ENCODE peak calls at places on chromosomes 2 and 18, in five cellular contexts. U is tibial nerve, V is K562, S is testis, Y is heart left ventricle. H is an unnamed sample.

GRCh38 chr18:39772155-39772919 is 2182.7 kb upstream of the PIK3C3 start:
- DNase-seq in U (no peak), Y (no peak), S (no peak), V (no peak), H (no peak)

GRCh38 chr2:236557894-236558532 is 11.6 kb upstream of the ACKR3 start:
- DNase-seq in V (no peak), Y (no peak), S (peak; percentile 42), U (no peak), H (no peak)

GRCh38 chr2:237441605-237442004 is 27.6 kb upstream of the COL6A3 start:
- DNase-seq in U (no peak), S (no peak), Y (no peak), V (no peak), H (no peak)

GRCh38 chr2:100182494-100183355 is 40.3 kb upstream of the AFF3 start:
- DNase-seq in S (peak; percentile 71), U (no peak), V (no peak), Y (no peak), H (no peak)

GRCh38 chr2:209351636-209352035 is 72.2 kb upstream of the MAP2 start:
- DNase-seq in S (no peak), U (no peak), V (no peak), Y (no peak), H (no peak)

GRCh38 chr2:219668316-219668715 is 40.9 kb downstream of the SLC4A3 start:
- DNase-seq in Y (no peak), U (no peak), S (no peak), V (no peak), H (no peak)

GRCh38 chr2:184597571-184597980 is 753 bp upstream of the ZNF804A start:
- DNase-seq in V (no peak), Y (no peak), S (peak; percentile 21), U (peak; percentile 8), H (no peak)

GRCh38 chr18:49178736-49179135 is 228.0 kb upstream of the SMAD7 start:
- DNase-seq in U (peak; percentile 64), Y (no peak), V (peak; percentile 52), S (peak; percentile 55), H (no peak)

GRCh38 chr2:220090050-220090449 is 462.6 kb downstream of the SLC4A3 start:
- DNase-seq in V (no peak), S (no peak), U (no peak), Y (no peak), H (peak; percentile 5)

GRCh38 chr2:121502246-121502645 is 28.4 kb upstream of the RNU4ATAC start:
- DNase-seq in U (no peak), S (no peak), Y (no peak), V (no peak), H (no peak)

GRCh38 chr2:45872211-45872610 is 220.7 kb downstream of the PRKCE start:
- DNase-seq in V (no peak), S (peak; percentile 83), Y (no peak), U (no peak), H (no peak)

GRCh38 chr2:216142540-216142939 is 33.4 kb downstream of the XRCC5 start:
- DNase-seq in V (no peak), Y (no peak), S (no peak), U (no peak), H (no peak)

GRCh38 chr2:48319863-48320262 is 210.1 kb upstream of the STON1 start:
- DNase-seq in V (no peak), S (no peak), U (no peak), Y (no peak), H (no peak)

GRCh38 chr18:36828157-36828629 is 609 bp downstream of the TPGS2 start:
- DNase-seq in Y (no peak), U (peak; percentile 22), S (peak; percentile 58), V (peak; percentile 62), H (peak; percentile 26)

GRCh38 chr18:21706386-21706865 is 1.9 kb upstream of the ABHD3 start:
- DNase-seq in U (no peak), V (no peak), Y (peak; percentile 65), S (no peak), H (no peak)

GRCh38 chr2:134410831-134411231 is 157.0 kb downstream of the MGAT5 start:
- DNase-seq in U (no peak), V (no peak), S (peak; percentile 32), Y (no peak), H (no peak)

GRCh38 chr2:8061219-8061618 is 620.6 kb upstream of the ID2 start:
- DNase-seq in S (no peak), U (no peak), V (no peak), Y (no peak), H (no peak)

GRCh38 chr18:76821356-76821874 is 942 bp upstream of the ZNF236 start:
- DNase-seq in U (no peak), Y (no peak), S (no peak), V (no peak), H (no peak)

GRCh38 chr2:190254451-190254850 is 65.2 kb downstream of the HIBCH start:
- DNase-seq in U (no peak), V (no peak), Y (no peak), S (no peak), H (no peak)

GRCh38 chr2:226868331-226868730 is 32.5 kb downstream of the RHBDD1 start:
- DNase-seq in V (no peak), U (no peak), Y (no peak), S (no peak), H (no peak)

GRCh38 chr18:45690975-45691815 is 32.8 kb upstream of the SLC14A1 start:
- DNase-seq in Y (peak; percentile 84), U (peak; percentile 82), V (peak; percentile 79), S (peak; percentile 87), H (peak; percentile 78)

GRCh38 chr2:163709270-163709669 is 26.5 kb downstream of the FIGN start:
- DNase-seq in S (no peak), V (no peak), Y (no peak), U (no peak), H (no peak)

GRCh38 chr2:74440005-74440377 is 1.7 kb downstream of the RTKN start:
- DNase-seq in V (no peak), Y (peak; percentile 86), U (peak; percentile 68), S (peak; percentile 58), H (no peak)

GRCh38 chr2:94996401-94997100 is 29.0 kb upstream of the MAL start:
- DNase-seq in S (no peak), V (no peak), Y (no peak), U (no peak), H (no peak)

GRCh38 chr2:47002480-47003381 is 87.1 kb upstream of the MCFD2 start:
- DNase-seq in Y (no peak), V (no peak), S (peak; percentile 69), U (no peak), H (no peak)

GRCh38 chr18:5057348-5058012 is 139.6 kb downstream of the AKAIN1 start:
- DNase-seq in V (peak; percentile 69), Y (peak; percentile 62), U (peak; percentile 39), S (peak; percentile 82), H (no peak)

GRCh38 chr2:59449264-59449663 is 1104.2 kb downstream of the BCL11A start:
- DNase-seq in U (no peak), S (no peak), Y (no peak), V (no peak), H (peak; percentile 32)

GRCh38 chr2:234335676-234336228 is 161.1 kb downstream of the ARL4C start:
- DNase-seq in U (peak; percentile 91), V (no peak), S (peak; percentile 92), Y (peak; percentile 75), H (peak; percentile 79)

GRCh38 chr2:241036397-241036963 is 38.1 kb downstream of the SNED1 start:
- DNase-seq in V (peak; percentile 67), U (no peak), Y (no peak), S (no peak), H (no peak)
- H3K4me3 ChIP-seq in V (no peak overlapping the region), U (peak overlapping the region; percentile 24), Y (peak overlapping the region; percentile 3), S (no peak overlapping the region), H (peak overlapping the region; percentile 9)

DNA sequence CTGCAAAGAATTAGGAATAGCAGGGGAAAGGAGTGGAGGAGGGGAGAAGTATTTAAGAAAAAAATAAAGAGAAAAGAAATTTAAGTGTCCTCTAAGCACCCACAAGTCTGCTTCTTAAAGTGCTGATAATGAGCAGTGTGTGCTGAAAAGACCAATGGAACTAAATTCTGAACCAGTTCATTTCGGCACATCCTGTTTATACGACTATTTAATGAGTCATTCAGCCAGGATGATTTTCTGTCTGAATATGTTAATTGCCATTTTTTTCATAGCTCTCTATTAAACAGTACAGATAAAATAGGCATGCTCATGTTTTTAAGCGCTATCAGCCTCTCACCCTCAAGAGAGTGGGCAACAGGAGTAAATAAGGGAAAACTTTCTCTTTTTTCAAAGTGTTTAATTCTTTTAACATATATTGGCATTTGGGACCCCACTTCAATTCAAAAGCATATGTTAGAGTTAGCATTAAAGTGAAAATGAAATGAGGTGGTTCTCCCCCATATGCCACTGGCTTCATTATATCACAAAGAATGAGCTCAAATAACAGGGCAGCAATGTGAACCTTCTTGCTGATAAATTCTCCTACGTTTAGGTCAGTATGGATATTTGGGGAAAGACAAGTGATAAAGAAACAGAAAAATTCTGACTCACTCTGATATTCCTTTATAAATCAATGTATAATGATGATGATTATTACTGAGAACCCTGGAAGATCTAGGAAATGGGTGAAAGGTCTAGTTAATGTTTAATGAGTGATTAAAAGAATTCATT is 87.5 kb downstream of the TCF4 start:
- DNase-seq in V (no peak), S (no peak), Y (no peak), U (no peak), H (no peak)
- TF ChIP-seq POLR2A in V (no peak), S (no peak), Y (no peak), U (no peak), H (no peak)

DNA sequence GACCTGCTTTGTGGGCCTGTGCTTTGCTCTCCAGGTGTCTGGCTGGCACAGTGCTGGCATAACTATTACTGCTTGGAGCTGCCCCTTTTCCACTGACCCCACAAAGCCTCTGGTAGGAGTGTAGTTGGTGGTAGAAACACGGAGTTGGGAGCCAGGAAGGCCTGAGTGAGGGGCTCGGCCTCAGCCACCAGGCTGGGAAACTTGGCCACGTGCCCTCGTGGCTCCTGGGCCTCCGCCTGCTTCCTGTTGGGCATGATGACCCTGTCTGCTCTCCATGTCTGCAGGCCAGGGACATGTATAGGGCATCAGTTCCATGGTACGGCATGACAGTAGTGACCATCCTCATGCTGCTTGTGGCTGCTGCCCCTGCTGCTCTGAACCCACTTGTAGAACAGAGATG is 241.2 kb downstream of the FAM210A start:
- DNase-seq in V (no peak), U (no peak), Y (no peak), S (no peak), H (no peak)
- H3K36me3 ChIP-seq in V (no peaks in the 10 kb centered on the region), U (no peaks in the 10 kb centered on the region), Y (peaks cover 21% of the 10 kb centered on the region), S (no peaks in the 10 kb centered on the region), H (no peaks in the 10 kb centered on the region)

GRCh38 chr18:61333746-61334490 is 688 bp downstream of the CDH20 start:
- DNase-seq in S (no peak), V (no peak), U (no peak), Y (no peak), H (no peak)

GRCh38 chr18:61334951-61335736 is 1.9 kb downstream of the CDH20 start:
- DNase-seq in S (no peak), Y (no peak), V (no peak), U (no peak), H (no peak)

GRCh38 chr18:61333271-61333745 is at the start of gene CDH20:
- DNase-seq in U (no peak), S (no peak), V (no peak), Y (no peak), H (no peak)

GRCh38 chr18:61335737-61336555 is 2.7 kb downstream of the CDH20 start:
- DNase-seq in V (no peak), Y (no peak), U (no peak), S (no peak), H (no peak)

DNA sequence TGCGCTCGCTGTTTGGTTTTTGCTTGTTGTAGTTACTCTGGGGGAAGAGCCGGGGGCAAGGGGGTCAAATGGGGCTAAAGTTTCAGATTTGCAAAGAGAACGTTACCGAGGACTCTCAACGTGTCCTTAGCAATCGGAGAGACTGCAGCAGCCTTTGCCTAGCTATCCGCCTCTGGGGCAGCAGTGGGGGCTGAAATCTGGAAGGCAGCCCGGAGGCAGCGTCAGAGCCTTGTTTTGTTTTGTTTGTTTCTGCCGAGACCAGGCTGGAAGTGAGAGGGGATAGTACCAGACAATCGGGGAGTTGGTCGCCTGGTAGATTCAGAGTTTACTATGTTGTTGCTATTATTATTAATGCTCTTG is 1.2 kb downstream of the CDH20 start:
- DNase-seq in Y (no peak), V (no peak), U (no peak), S (no peak), H (no peak)
- H3K4me3 ChIP-seq in Y (no peak overlapping the region), V (no peak overlapping the region), U (peak overlapping the region; percentile 30), S (peak overlapping the region; percentile 40), H (peak overlapping the region; percentile 10)

H was measured in prostate gland.